ENCODE peak calls at places on chromosomes 13 and 19, in ten cellular contexts. One of them, this sample, is unnamed.
A peak's percentile ranks its signal among the peaks of the same experiment; 100 is the strongest.

GRCh38 chr19:35727956-35728706 is 10.3 kb downstream of the KMT2B start:
- DNase-seq in epithelial cell of proximal tubule: no peak
- DNase-seq in cardiac fibroblast: no peak
- DNase-seq in adrenal gland: no peak
- DNase-seq in psoas muscle: no peak
- DNase-seq in HFF-Myc: no peak
- DNase-seq in skeletal muscle cell: no peak
- DNase-seq in right cardiac atrium: no peak
- DNase-seq in AG04450: no peak
- DNase-seq in uterus: no peak
- DNase-seq in this sample: no peak

GRCh38 chr19:11737964-11738745 is 591 bp downstream of the ZNF823 start:
- DNase-seq in epithelial cell of proximal tubule: peak; percentile 4
- DNase-seq in cardiac fibroblast: peak; percentile 27
- DNase-seq in adrenal gland: peak; percentile 80
- DNase-seq in psoas muscle: peak; percentile 28
- DNase-seq in HFF-Myc: no peak
- DNase-seq in skeletal muscle cell: no peak
- DNase-seq in right cardiac atrium: peak; percentile 69
- DNase-seq in AG04450: no peak
- DNase-seq in uterus: peak; percentile 26
- DNase-seq in this sample: no peak

GRCh38 chr13:98284677-98285076 is 107.6 kb upstream of the RNF113B start:
- DNase-seq in epithelial cell of proximal tubule: no peak
- DNase-seq in cardiac fibroblast: no peak
- DNase-seq in adrenal gland: no peak
- DNase-seq in psoas muscle: no peak
- DNase-seq in HFF-Myc: no peak
- DNase-seq in skeletal muscle cell: no peak
- DNase-seq in right cardiac atrium: no peak
- DNase-seq in AG04450: no peak
- DNase-seq in uterus: no peak
- DNase-seq in this sample: no peak

GRCh38 chr19:41299755-41300089 is 10.2 kb upstream of the CCDC97 start:
- DNase-seq in epithelial cell of proximal tubule: no peak
- DNase-seq in cardiac fibroblast: peak; percentile 82
- DNase-seq in adrenal gland: peak; percentile 85
- DNase-seq in psoas muscle: peak; percentile 80
- DNase-seq in HFF-Myc: peak; percentile 32
- DNase-seq in skeletal muscle cell: peak; percentile 75
- DNase-seq in right cardiac atrium: peak; percentile 88
- DNase-seq in AG04450: peak; percentile 80
- DNase-seq in uterus: peak; percentile 37
- DNase-seq in this sample: no peak

GRCh38 chr19:38304866-38305429 is 897 bp downstream of the C19orf33 start:
- DNase-seq in epithelial cell of proximal tubule: no peak
- DNase-seq in cardiac fibroblast: no peak
- DNase-seq in adrenal gland: peak; percentile 75
- DNase-seq in psoas muscle: no peak
- DNase-seq in HFF-Myc: no peak
- DNase-seq in skeletal muscle cell: no peak
- DNase-seq in right cardiac atrium: peak; percentile 83
- DNase-seq in AG04450: no peak
- DNase-seq in uterus: no peak
- DNase-seq in this sample: no peak

GRCh38 chr13:68081051-68081450 is 850.9 kb upstream of the PCDH9 start:
- DNase-seq in epithelial cell of proximal tubule: no peak
- DNase-seq in cardiac fibroblast: no peak
- DNase-seq in adrenal gland: no peak
- DNase-seq in psoas muscle: no peak
- DNase-seq in HFF-Myc: no peak
- DNase-seq in skeletal muscle cell: no peak
- DNase-seq in right cardiac atrium: no peak
- DNase-seq in AG04450: no peak
- DNase-seq in uterus: no peak
- DNase-seq in this sample: no peak

GRCh38 chr13:102405499-102406079 is 3.7 kb upstream of the FGF14 start:
- DNase-seq in epithelial cell of proximal tubule: no peak
- DNase-seq in cardiac fibroblast: peak; percentile 27
- DNase-seq in adrenal gland: no peak
- DNase-seq in psoas muscle: no peak
- DNase-seq in HFF-Myc: no peak
- DNase-seq in skeletal muscle cell: no peak
- DNase-seq in right cardiac atrium: no peak
- DNase-seq in AG04450: no peak
- DNase-seq in uterus: no peak
- DNase-seq in this sample: peak; percentile 24

GRCh38 chr13:102197193-102197592 is 204.7 kb downstream of the FGF14 start:
- DNase-seq in epithelial cell of proximal tubule: no peak
- DNase-seq in cardiac fibroblast: peak; percentile 53
- DNase-seq in adrenal gland: no peak
- DNase-seq in psoas muscle: no peak
- DNase-seq in HFF-Myc: no peak
- DNase-seq in skeletal muscle cell: no peak
- DNase-seq in right cardiac atrium: no peak
- DNase-seq in AG04450: no peak
- DNase-seq in uterus: no peak
- DNase-seq in this sample: no peak

GRCh38 chr13:73025212-73026012 is 33.4 kb upstream of the KLF5 start:
- DNase-seq in epithelial cell of proximal tubule: peak; percentile 61
- DNase-seq in cardiac fibroblast: peak; percentile 45
- DNase-seq in adrenal gland: no peak
- DNase-seq in psoas muscle: no peak
- DNase-seq in HFF-Myc: no peak
- DNase-seq in skeletal muscle cell: no peak
- DNase-seq in right cardiac atrium: no peak
- DNase-seq in AG04450: no peak
- DNase-seq in uterus: no peak
- DNase-seq in this sample: no peak

GRCh38 chr19:51861870-51862622 is 25.7 kb downstream of the ZNF577 start:
- DNase-seq in epithelial cell of proximal tubule: no peak
- DNase-seq in cardiac fibroblast: peak; percentile 1
- DNase-seq in adrenal gland: no peak
- DNase-seq in psoas muscle: no peak
- DNase-seq in HFF-Myc: no peak
- DNase-seq in skeletal muscle cell: no peak
- DNase-seq in right cardiac atrium: no peak
- DNase-seq in AG04450: no peak
- DNase-seq in uterus: no peak
- DNase-seq in this sample: no peak

DNA sequence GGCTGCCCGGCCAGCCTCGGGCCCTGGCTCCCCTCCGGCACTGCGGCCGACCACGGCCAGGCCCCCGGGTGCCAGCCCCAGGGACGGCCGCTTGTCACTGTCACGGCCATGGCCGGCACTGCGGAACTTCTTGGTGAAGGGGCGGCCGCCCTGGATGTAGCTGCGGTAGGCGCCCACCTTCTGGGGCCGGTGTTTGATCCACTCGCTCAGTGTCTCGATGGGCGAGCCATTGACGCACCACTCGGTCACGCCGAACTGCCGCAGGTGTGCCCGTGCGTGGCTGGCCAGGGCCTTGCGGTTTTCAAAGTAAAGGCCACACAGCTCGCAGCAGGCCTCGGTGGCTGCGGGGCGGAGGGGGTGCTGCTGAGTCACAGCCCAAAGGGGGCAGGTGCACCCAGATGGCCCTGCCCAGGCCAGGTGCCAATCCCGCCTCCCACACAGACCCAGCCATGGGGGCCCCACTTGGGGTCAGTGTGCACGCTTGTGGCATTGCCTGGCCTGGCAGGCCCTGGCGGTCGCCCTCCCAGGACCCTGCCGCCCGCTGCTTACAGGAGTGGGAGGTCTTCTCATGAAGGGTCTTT is 6.0 kb upstream of the AKAP8L start:
- DNase-seq in epithelial cell of proximal tubule: no peak
- DNase-seq in cardiac fibroblast: no peak
- DNase-seq in adrenal gland: no peak
- DNase-seq in psoas muscle: no peak
- DNase-seq in HFF-Myc: no peak
- DNase-seq in skeletal muscle cell: no peak
- DNase-seq in right cardiac atrium: peak; percentile 47
- DNase-seq in AG04450: no peak
- DNase-seq in uterus: no peak
- DNase-seq in this sample: no peak
- H3K4me3 ChIP-seq in epithelial cell of proximal tubule: no peak overlapping the region
- H3K4me3 ChIP-seq in cardiac fibroblast: no peak overlapping the region
- H3K4me3 ChIP-seq in adrenal gland: no peak overlapping the region
- H3K4me3 ChIP-seq in psoas muscle: no peak overlapping the region
- H3K4me3 ChIP-seq in HFF-Myc: no peak overlapping the region
- H3K4me3 ChIP-seq in skeletal muscle cell: no peak overlapping the region
- H3K4me3 ChIP-seq in right cardiac atrium: no peak overlapping the region
- H3K4me3 ChIP-seq in AG04450: no peak overlapping the region
- H3K4me3 ChIP-seq in uterus: no peak overlapping the region
- H3K4me3 ChIP-seq in this sample: no peak overlapping the region

GRCh38 chr13:40983269-40983668 is 35.8 kb downstream of the ELF1 start:
- DNase-seq in epithelial cell of proximal tubule: no peak
- DNase-seq in cardiac fibroblast: peak; percentile 57
- DNase-seq in adrenal gland: no peak
- DNase-seq in psoas muscle: no peak
- DNase-seq in HFF-Myc: no peak
- DNase-seq in skeletal muscle cell: no peak
- DNase-seq in right cardiac atrium: no peak
- DNase-seq in AG04450: no peak
- DNase-seq in uterus: no peak
- DNase-seq in this sample: no peak

GRCh38 chr13:40980466-40980865 is 38.6 kb downstream of the ELF1 start:
- DNase-seq in epithelial cell of proximal tubule: no peak
- DNase-seq in cardiac fibroblast: no peak
- DNase-seq in adrenal gland: no peak
- DNase-seq in psoas muscle: no peak
- DNase-seq in HFF-Myc: no peak
- DNase-seq in skeletal muscle cell: no peak
- DNase-seq in right cardiac atrium: no peak
- DNase-seq in AG04450: no peak
- DNase-seq in uterus: no peak
- DNase-seq in this sample: no peak

GRCh38 chr13:40982772-40983171 is 36.3 kb downstream of the ELF1 start:
- DNase-seq in epithelial cell of proximal tubule: no peak
- DNase-seq in cardiac fibroblast: peak; percentile 85
- DNase-seq in adrenal gland: peak; percentile 69
- DNase-seq in psoas muscle: no peak
- DNase-seq in HFF-Myc: no peak
- DNase-seq in skeletal muscle cell: no peak
- DNase-seq in right cardiac atrium: no peak
- DNase-seq in AG04450: no peak
- DNase-seq in uterus: no peak
- DNase-seq in this sample: peak; percentile 13

GRCh38 chr13:40981361-40981760 is 37.8 kb downstream of the ELF1 start:
- DNase-seq in epithelial cell of proximal tubule: no peak
- DNase-seq in cardiac fibroblast: peak; percentile 70
- DNase-seq in adrenal gland: no peak
- DNase-seq in psoas muscle: no peak
- DNase-seq in HFF-Myc: no peak
- DNase-seq in skeletal muscle cell: no peak
- DNase-seq in right cardiac atrium: no peak
- DNase-seq in AG04450: no peak
- DNase-seq in uterus: no peak
- DNase-seq in this sample: no peak

DNA sequence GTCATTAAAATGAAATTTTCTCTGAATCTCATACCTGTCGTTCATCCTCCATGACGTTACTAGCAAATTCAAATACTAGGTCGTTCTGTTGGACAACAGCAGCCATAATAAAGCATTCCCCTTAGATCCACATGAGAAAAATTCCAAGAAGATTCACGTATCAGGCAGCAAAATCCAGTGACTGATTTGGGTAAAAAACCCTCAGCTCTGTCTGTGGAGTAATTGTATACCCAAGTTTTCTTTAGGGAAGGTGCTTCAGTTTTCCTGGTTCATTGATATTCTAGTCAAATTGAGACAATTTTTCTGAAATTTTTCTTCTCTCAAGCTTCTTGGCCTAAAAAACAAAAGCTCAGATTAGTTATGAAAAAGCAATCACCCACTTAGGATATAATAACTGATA is 37.2 kb downstream of the ELF1 start:
- DNase-seq in epithelial cell of proximal tubule: no peak
- DNase-seq in cardiac fibroblast: peak; percentile 8
- DNase-seq in adrenal gland: no peak
- DNase-seq in psoas muscle: no peak
- DNase-seq in HFF-Myc: no peak
- DNase-seq in skeletal muscle cell: no peak
- DNase-seq in right cardiac atrium: no peak
- DNase-seq in AG04450: no peak
- DNase-seq in uterus: no peak
- DNase-seq in this sample: no peak
- H3K4me3 ChIP-seq in epithelial cell of proximal tubule: no peak overlapping the region
- H3K4me3 ChIP-seq in cardiac fibroblast: peak overlapping the region; percentile 18
- H3K4me3 ChIP-seq in adrenal gland: peak overlapping the region; percentile 9
- H3K4me3 ChIP-seq in psoas muscle: peak overlapping the region; percentile 44
- H3K4me3 ChIP-seq in HFF-Myc: no peak overlapping the region
- H3K4me3 ChIP-seq in skeletal muscle cell: no peak overlapping the region
- H3K4me3 ChIP-seq in right cardiac atrium: peak overlapping the region; percentile 76
- H3K4me3 ChIP-seq in AG04450: no peak overlapping the region
- H3K4me3 ChIP-seq in uterus: no peak overlapping the region
- H3K4me3 ChIP-seq in this sample: no peak overlapping the region

GRCh38 chr19:1163283-1163933 is 10.7 kb downstream of the SBNO2 start:
- DNase-seq in epithelial cell of proximal tubule: no peak
- DNase-seq in cardiac fibroblast: no peak
- DNase-seq in adrenal gland: no peak
- DNase-seq in psoas muscle: peak; percentile 42
- DNase-seq in HFF-Myc: no peak
- DNase-seq in skeletal muscle cell: no peak
- DNase-seq in right cardiac atrium: peak; percentile 80
- DNase-seq in AG04450: no peak
- DNase-seq in uterus: no peak
- DNase-seq in this sample: no peak
- H3K4me3 ChIP-seq in epithelial cell of proximal tubule: no peak overlapping the region
- H3K4me3 ChIP-seq in cardiac fibroblast: no peak overlapping the region
- H3K4me3 ChIP-seq in adrenal gland: no peak overlapping the region
- H3K4me3 ChIP-seq in psoas muscle: peak overlapping the region; percentile 35
- H3K4me3 ChIP-seq in HFF-Myc: no peak overlapping the region
- H3K4me3 ChIP-seq in skeletal muscle cell: no peak overlapping the region
- H3K4me3 ChIP-seq in right cardiac atrium: no peak overlapping the region
- H3K4me3 ChIP-seq in AG04450: no peak overlapping the region
- H3K4me3 ChIP-seq in uterus: no peak overlapping the region
- H3K4me3 ChIP-seq in this sample: no peak overlapping the region

DNA sequence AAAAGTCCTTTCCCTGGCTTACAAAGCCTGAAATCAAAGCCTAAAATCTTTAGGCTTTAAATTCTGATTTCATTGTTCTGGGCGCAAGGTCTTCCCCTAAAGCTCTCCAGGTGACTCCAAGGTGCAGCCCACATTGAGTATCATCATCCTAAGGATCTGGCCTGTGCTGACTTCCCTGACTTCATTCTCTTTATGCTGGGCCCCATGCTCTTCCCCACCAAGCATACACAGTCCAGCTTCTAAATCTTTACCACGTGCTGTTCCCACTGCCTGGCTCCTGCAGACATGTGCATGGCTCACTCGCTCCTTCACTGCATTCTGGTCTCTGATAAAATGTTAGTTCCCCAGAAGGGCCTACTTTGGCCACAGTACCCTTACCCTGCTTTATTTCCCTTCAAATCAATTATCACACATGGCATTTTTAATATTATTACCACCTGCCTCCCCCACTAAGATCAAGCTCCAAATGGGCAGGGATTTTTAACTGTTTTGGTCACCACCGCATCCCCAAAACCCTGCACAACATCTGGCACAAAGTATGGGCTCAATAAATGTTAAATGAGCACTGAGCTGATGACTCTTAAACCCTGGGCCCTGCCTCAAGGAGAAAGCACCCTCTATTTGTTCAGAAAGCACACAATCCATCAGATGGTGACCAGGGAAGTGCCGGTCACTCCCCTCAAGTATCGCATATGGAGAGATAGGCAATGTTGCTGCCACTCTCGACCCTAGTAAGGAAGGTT is 3.3 kb downstream of the FBL start:
- DNase-seq in epithelial cell of proximal tubule: no peak
- DNase-seq in cardiac fibroblast: no peak
- DNase-seq in adrenal gland: no peak
- DNase-seq in psoas muscle: no peak
- DNase-seq in HFF-Myc: no peak
- DNase-seq in skeletal muscle cell: no peak
- DNase-seq in right cardiac atrium: no peak
- DNase-seq in AG04450: no peak
- DNase-seq in uterus: no peak
- DNase-seq in this sample: no peak
- H3K4me3 ChIP-seq in epithelial cell of proximal tubule: no peak overlapping the region
- H3K4me3 ChIP-seq in cardiac fibroblast: no peak overlapping the region
- H3K4me3 ChIP-seq in adrenal gland: no peak overlapping the region
- H3K4me3 ChIP-seq in psoas muscle: peak overlapping the region; percentile 61
- H3K4me3 ChIP-seq in HFF-Myc: peak overlapping the region; percentile 91
- H3K4me3 ChIP-seq in skeletal muscle cell: no peak overlapping the region
- H3K4me3 ChIP-seq in right cardiac atrium: no peak overlapping the region
- H3K4me3 ChIP-seq in AG04450: no peak overlapping the region
- H3K4me3 ChIP-seq in uterus: no peak overlapping the region
- H3K4me3 ChIP-seq in this sample: no peak overlapping the region